ENCODE peak calls at places on chromosomes 13 and 19, in four cellular contexts. Z is activated CD8-positive, alpha-beta memory T cell treated with anti-CD3 and anti-CD28 coated beads for 1 hour; Q is SHP77; R is T-helper 1 cell. E is an unnamed sample.

GRCh38 chr13:92221916-92222315 is 823.5 kb downstream of the GPC5 start:
- DNase-seq in Z (no peak), R (no peak), Q (no peak), E (no peak)

GRCh38 chr13:68076046-68076445 is 845.9 kb upstream of the PCDH9 start:
- DNase-seq in Q (no peak), R (no peak), Z (no peak), E (no peak)

GRCh38 chr19:1172353-1173159 is 1.5 kb downstream of the SBNO2 start:
- DNase-seq in Q (no peak), R (no peak), Z (no peak), E (no peak)

GRCh38 chr13:32134241-32134801 is 102.7 kb downstream of the FRY start:
- DNase-seq in R (no peak), Q (no peak), Z (no peak), E (no peak)

GRCh38 chr19:31338069-31338767 is 11.0 kb downstream of the TSHZ3 start:
- DNase-seq in Q (peak), R (no peak), Z (no peak), E (no peak)

GRCh38 chr19:38786572-38787265 is 2.3 kb upstream of the LGALS7B start:
- DNase-seq in Q (no peak), R (no peak), Z (no peak), E (no peak)

GRCh38 chr13:33676700-33677048 is 141.3 kb upstream of the RFC3 start:
- DNase-seq in Z (no peak), Q (peak), R (no peak), E (peak)

GRCh38 chr19:1254081-1254527 is 5.7 kb downstream of the MIDN start:
- DNase-seq in R (no peak), Q (no peak), Z (no peak), E (no peak)